ENCODE peak calls at places on chromosomes 1 and 21, in ten cellular contexts. L, S, O, B, K, D, W, X, C and R are unnamed samples.

GRCh38 chr1:76254165-76255043 is 179.9 kb downstream of the ST6GALNAC3 start:
- DNase-seq in L (no peak), S (no peak), O (no peak), B (no peak), K (peak), D (no peak), W (no peak), X (no peak), C (no peak), R (no peak)

GRCh38 chr1:147834810-147835209 is 67.8 kb upstream of the GJA8 start:
- DNase-seq in L (no peak), S (no peak), O (no peak), B (no peak), K (no peak), D (no peak), W (no peak), X (no peak), C (no peak), R (no peak)

GRCh38 chr1:13714851-13715250 is 14.9 kb downstream of the PRDM2 start:
- DNase-seq in L (no peak), S (no peak), O (no peak), B (no peak), K (no peak), D (no peak), W (no peak), X (no peak), C (no peak), R (no peak)

GRCh38 chr21:41597811-41598231 is 89.9 kb upstream of the TMPRSS2 start:
- DNase-seq in L (no peak), S (no peak), O (no peak), B (no peak), K (no peak), D (no peak), W (no peak), X (no peak), C (no peak), R (no peak)

GRCh38 chr1:96544831-96545221 is 176.8 kb upstream of the PTBP2 start:
- DNase-seq in L (no peak), S (no peak), O (no peak), B (no peak), K (no peak), D (no peak), W (no peak), X (no peak), C (no peak), R (no peak)

GRCh38 chr1:84319662-84320061 is 18.2 kb downstream of the SAMD13 start:
- DNase-seq in L (no peak), S (no peak), O (no peak), B (no peak), K (no peak), D (no peak), W (no peak), X (no peak), C (no peak), R (no peak)

GRCh38 chr1:235326719-235327558 is 1.0 kb downstream of the ARID4B start:
- DNase-seq in L (peak), S (peak), O (peak), B (peak), K (no peak), D (no peak), W (peak), X (peak), C (peak), R (peak)

GRCh38 chr1:184802739-184803492 is 48.3 kb upstream of the EDEM3 start:
- DNase-seq in L (no peak), S (no peak), O (no peak), B (no peak), K (no peak), D (no peak), W (no peak), X (no peak), C (no peak), R (no peak)

GRCh38 chr1:3671371-3672180 is 19.3 kb downstream of the TP73 start:
- DNase-seq in L (no peak), S (no peak), O (no peak), B (no peak), K (no peak), D (no peak), W (no peak), X (no peak), C (peak), R (no peak)

GRCh38 chr1:177044390-177044789 is 120.1 kb downstream of the ASTN1 start:
- DNase-seq in L (no peak), S (no peak), O (no peak), B (no peak), K (no peak), D (no peak), W (no peak), X (peak), C (peak), R (no peak)

GRCh38 chr1:182389619-182390047 is 2.0 kb downstream of the GLUL start:
- DNase-seq in L (no peak), S (peak), O (peak), B (no peak), K (no peak), D (no peak), W (no peak), X (peak), C (peak), R (no peak)

GRCh38 chr1:245939756-245940345 is 567.2 kb downstream of the SMYD3 start:
- DNase-seq in L (no peak), S (no peak), O (no peak), B (no peak), K (no peak), D (no peak), W (no peak), X (peak), C (no peak), R (no peak)

GRCh38 chr1:26758358-26758757 is 29.4 kb upstream of the PIGV start:
- DNase-seq in L (no peak), S (no peak), O (no peak), B (no peak), K (no peak), D (no peak), W (no peak), X (no peak), C (no peak), R (no peak)